ENCODE peak calls at places on chromosomes 3 and 15, in four cellular contexts. J, O, H and Q are unnamed samples.

GRCh38 chr3:4571690-4572334 is 78.7 kb downstream of the ITPR1 start:
- DNase-seq in J (no peak), H (no peak), O (peak), Q (no peak)

GRCh38 chr3:76991165-76991564 is 48.7 kb upstream of the ROBO2 start:
- DNase-seq in J (no peak), H (no peak), O (no peak), Q (no peak)

GRCh38 chr3:123724306-123724705 is 139.5 kb upstream of the HACD2 start:
- DNase-seq in J (peak), O (no peak), H (no peak), Q (peak)

GRCh38 chr3:63193647-63194046 is 84.5 kb upstream of the SYNPR start:
- DNase-seq in O (peak), J (peak), H (no peak), Q (peak)

GRCh38 chr15:29942144-29942543 is 119.9 kb upstream of the TJP1 start:
- DNase-seq in H (no peak), O (no peak), J (no peak), Q (peak)

GRCh38 chr15:71125831-71126453 is 10.7 kb downstream of the THSD4 start:
- DNase-seq in H (no peak), J (no peak), O (peak), Q (no peak)

GRCh38 chr15:64009798-64010241 is 36.5 kb downstream of the DAPK2 start:
- DNase-seq in H (peak), J (no peak), O (no peak), Q (no peak)

GRCh38 chr15:26126070-26126469 is 262.9 kb upstream of the ATP10A start:
- DNase-seq in J (no peak), H (no peak), O (no peak), Q (peak)

GRCh38 chr15:95162521-95162920 is 931.2 kb downstream of the MCTP2 start:
- DNase-seq in J (no peak), H (no peak), O (no peak), Q (no peak)

GRCh38 chr15:25763206-25763880 is 99.8 kb downstream of the ATP10A start:
- DNase-seq in J (no peak), O (no peak), H (no peak), Q (no peak)

GRCh38 chr3:144332866-144333265 is 361.2 kb downstream of the DIPK2A start:
- DNase-seq in H (no peak), O (no peak), J (no peak), Q (no peak)

GRCh38 chr3:104526901-104527401 is 839.8 kb upstream of the ALCAM start:
- DNase-seq in J (no peak), O (no peak), H (peak), Q (no peak)

GRCh38 chr3:47016934-47017435 is 37.5 kb downstream of the NBEAL2 start:
- DNase-seq in O (no peak), H (peak), J (no peak), Q (no peak)
- TF ChIP-seq JUND in O (no peak), H (no peak), J (no peak), Q (no peak)

GRCh38 chr3:65379223-65379622 is 659.5 kb downstream of the MAGI1 start:
- DNase-seq in O (no peak), H (no peak), J (no peak), Q (no peak)

GRCh38 chr3:65376426-65376825 is 662.3 kb downstream of the MAGI1 start:
- DNase-seq in H (no peak), O (no peak), J (no peak), Q (no peak)

GRCh38 chr3:65377637-65378036 is 661.1 kb downstream of the MAGI1 start:
- DNase-seq in J (no peak), O (no peak), H (no peak), Q (no peak)
- TF ChIP-seq JUND in J (no peak), O (no peak), H (no peak), Q (no peak)

GRCh38 chr3:82685761-82686160 is 924.3 kb upstream of the GBE1 start:
- DNase-seq in O (no peak), J (no peak), H (no peak), Q (no peak)
- TF ChIP-seq JUND in O (no peak), J (no peak), H (no peak), Q (no peak)

GRCh38 chr3:150235799-150236198 is 172.3 kb upstream of the TSC22D2 start:
- DNase-seq in O (no peak), J (no peak), H (no peak), Q (no peak)

GRCh38 chr3:150237490-150237889 is 170.6 kb upstream of the TSC22D2 start:
- DNase-seq in J (peak), O (no peak), H (no peak), Q (no peak)

GRCh38 chr3:150236683-150237082 is 171.4 kb upstream of the TSC22D2 start:
- DNase-seq in H (no peak), O (no peak), J (no peak), Q (no peak)

GRCh38 chr3:150230037-150230436 is 178.1 kb upstream of the TSC22D2 start:
- DNase-seq in O (no peak), H (no peak), J (no peak), Q (no peak)

DNA sequence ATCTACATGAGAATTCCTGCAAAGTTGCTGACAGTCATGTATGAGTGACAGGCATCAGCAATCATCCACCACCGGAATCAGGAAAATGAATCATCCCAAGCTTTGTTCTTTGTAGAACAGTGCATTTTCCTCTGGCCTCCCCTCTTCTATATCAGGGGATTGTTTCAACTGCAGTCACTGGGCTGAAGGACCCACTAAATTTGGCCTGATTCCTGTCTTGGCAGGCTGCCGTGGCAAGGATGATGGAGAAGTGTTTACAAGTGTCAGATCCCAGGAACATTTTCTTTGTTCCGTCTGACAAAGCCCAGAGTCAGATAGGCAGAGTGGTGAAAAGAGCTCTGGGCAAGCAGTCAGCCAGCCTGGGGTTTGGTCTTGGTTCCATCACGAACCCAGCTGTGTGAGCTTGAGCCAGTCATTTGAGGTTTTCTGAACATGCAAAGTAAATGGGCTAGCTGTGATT is 175.1 kb upstream of the TSC22D2 start:
- DNase-seq in J (no peak), H (no peak), O (no peak), Q (no peak)
- TF ChIP-seq JUND in J (no peak), H (no peak), O (no peak), Q (no peak)

GRCh38 chr15:99604865-99605264 is 39.1 kb downstream of the MEF2A start:
- DNase-seq in H (no peak), J (no peak), O (no peak), Q (no peak)
- TF ChIP-seq JUND in H (no peak), J (no peak), O (no peak), Q (no peak)